ENCODE peak calls at places on chromosome 6, in eight cellular contexts. One of them, this sample, is unnamed.

GRCh38 chr6:126625019-126625418 is 285.1 kb downstream of the CENPW start:
- DNase-seq in C1 segment of cervical spinal cord: no peak
- DNase-seq in NCI-H1105: no peak
- DNase-seq in CD8-positive, alpha-beta T cell: no peak
- DNase-seq in NCI-H1436: no peak
- DNase-seq in NCI-H345: no peak
- DNase-seq in AG10803: peak; percentile 33
- DNase-seq in sigmoid colon: no peak
- DNase-seq in this sample: no peak

GRCh38 chr6:35328108-35328723 is 14.1 kb upstream of the PPARD start:
- DNase-seq in AG10803: no peak
- DNase-seq in NCI-H345: no peak
- DNase-seq in CD8-positive, alpha-beta T cell: no peak
- DNase-seq in NCI-H1436: no peak
- DNase-seq in sigmoid colon: no peak
- DNase-seq in NCI-H1105: no peak
- DNase-seq in C1 segment of cervical spinal cord: no peak
- DNase-seq in this sample: no peak

GRCh38 chr6:33853026-33853425 is 49.2 kb upstream of the MLN start:
- DNase-seq in AG10803: no peak
- DNase-seq in sigmoid colon: no peak
- DNase-seq in CD8-positive, alpha-beta T cell: no peak
- DNase-seq in C1 segment of cervical spinal cord: no peak
- DNase-seq in NCI-H1105: no peak
- DNase-seq in NCI-H1436: no peak
- DNase-seq in NCI-H345: no peak
- DNase-seq in this sample: no peak

GRCh38 chr6:77463881-77464867 is 883 bp upstream of the HTR1B start:
- DNase-seq in NCI-H1105: no peak
- DNase-seq in AG10803: no peak
- DNase-seq in sigmoid colon: peak; percentile 50
- DNase-seq in NCI-H1436: no peak
- DNase-seq in CD8-positive, alpha-beta T cell: no peak
- DNase-seq in C1 segment of cervical spinal cord: no peak
- DNase-seq in NCI-H345: no peak
- DNase-seq in this sample: peak; percentile 43

GRCh38 chr6:54291738-54292137 is 16.5 kb upstream of the TINAG start:
- DNase-seq in NCI-H1105: no peak
- DNase-seq in NCI-H345: no peak
- DNase-seq in C1 segment of cervical spinal cord: no peak
- DNase-seq in sigmoid colon: no peak
- DNase-seq in CD8-positive, alpha-beta T cell: no peak
- DNase-seq in AG10803: peak; percentile 64
- DNase-seq in NCI-H1436: no peak
- DNase-seq in this sample: no peak

GRCh38 chr6:160333841-160334240 is 14.3 kb upstream of the SLC22A3 start:
- DNase-seq in sigmoid colon: no peak
- DNase-seq in CD8-positive, alpha-beta T cell: no peak
- DNase-seq in NCI-H1436: no peak
- DNase-seq in AG10803: no peak
- DNase-seq in C1 segment of cervical spinal cord: no peak
- DNase-seq in NCI-H345: no peak
- DNase-seq in NCI-H1105: no peak
- DNase-seq in this sample: no peak

GRCh38 chr6:35014786-35015185 is 125.7 kb downstream of the ANKS1A start:
- DNase-seq in NCI-H1436: no peak
- DNase-seq in AG10803: peak; percentile 74
- DNase-seq in C1 segment of cervical spinal cord: no peak
- DNase-seq in NCI-H1105: no peak
- DNase-seq in CD8-positive, alpha-beta T cell: no peak
- DNase-seq in NCI-H345: no peak
- DNase-seq in sigmoid colon: no peak
- DNase-seq in this sample: no peak

GRCh38 chr6:132142308-132142707 is 191.1 kb upstream of the CCN2 start:
- DNase-seq in AG10803: peak; percentile 38
- DNase-seq in CD8-positive, alpha-beta T cell: no peak
- DNase-seq in NCI-H1436: no peak
- DNase-seq in sigmoid colon: no peak
- DNase-seq in NCI-H1105: no peak
- DNase-seq in C1 segment of cervical spinal cord: no peak
- DNase-seq in NCI-H345: no peak
- DNase-seq in this sample: no peak

This sample was measured in KBM-7.